ENCODE peak calls at places on chromosomes 16 and 17, in ten cellular contexts. Y is GM23338; C is heart left ventricle; T is PC-9; P is ascending aorta; O is fibroblast of lung; D is tibial artery; V is tibial nerve; A is CD8-positive, alpha-beta memory T cell; Z is cardiac muscle cell. Q is an unnamed sample. For H3K36me3 and H3K4me1, the result is how much of the 10 kb centered on the place peaks cover.

GRCh38 chr16:19115148-19116021 is 1.6 kb downstream of the ITPRIPL2 start:
- DNase-seq in O (no peak), P (no peak), T (peak), Y (peak), V (no peak), Z (no peak), A (no peak), C (no peak), D (peak), Q (peak)

GRCh38 chr16:88533945-88534641 is 36.1 kb upstream of the ZC3H18 start:
- DNase-seq in V (peak), C (peak), D (peak), O (peak), T (peak), A (peak), P (no peak), Y (peak), Z (peak), Q (peak)

GRCh38 chr16:81642943-81643342 is 136.1 kb upstream of the PLCG2 start:
- DNase-seq in P (no peak), O (no peak), A (no peak), D (no peak), Z (no peak), Y (no peak), C (no peak), V (no peak), T (no peak), Q (no peak)

GRCh38 chr17:746181-746580 is 5.9 kb downstream of the GEMIN4 start:
- DNase-seq in T (no peak), C (no peak), Z (no peak), P (no peak), Y (no peak), A (no peak), D (no peak), V (no peak), O (no peak), Q (no peak)

GRCh38 chr16:89915303-89916232 is 3.1 kb upstream of the MC1R start:
- DNase-seq in T (no peak), Z (no peak), A (no peak), V (no peak), Y (no peak), D (no peak), O (no peak), C (no peak), P (no peak), Q (no peak)

GRCh38 chr16:700684-701584 is 4.7 kb downstream of the FBXL16 start:
- DNase-seq in Z (peak), P (no peak), D (no peak), A (peak), O (no peak), T (no peak), V (no peak), C (no peak), Y (peak), Q (no peak)

GRCh38 chr17:5883775-5884665 is 186.2 kb upstream of the WSCD1 start:
- DNase-seq in V (no peak), Y (no peak), Z (no peak), C (no peak), O (no peak), T (peak), D (no peak), A (no peak), P (no peak), Q (no peak)

GRCh38 chr16:88442811-88443576 is 10.1 kb upstream of the ZFPM1 start:
- DNase-seq in Y (peak), A (peak), O (peak), T (peak), V (peak), C (peak), Z (peak), P (no peak), D (peak), Q (peak)

GRCh38 chr16:80938035-80938927 is 68.4 kb downstream of the CMC2 start:
- DNase-seq in C (peak), V (peak), T (no peak), O (peak), Y (peak), Z (no peak), D (peak), P (no peak), A (no peak), Q (peak)

GRCh38 chr17:40498281-40499084 is 2.9 kb downstream of the TNS4 start:
- DNase-seq in T (peak), V (no peak), A (no peak), Z (no peak), P (no peak), O (no peak), C (no peak), Y (no peak), D (no peak), Q (no peak)

GRCh38 chr16:86777098-86777946 is 199.0 kb downstream of the FOXL1 start:
- DNase-seq in Z (no peak), T (no peak), Y (no peak), A (no peak), C (no peak), D (peak), P (no peak), V (no peak), O (peak), Q (no peak)

DNA sequence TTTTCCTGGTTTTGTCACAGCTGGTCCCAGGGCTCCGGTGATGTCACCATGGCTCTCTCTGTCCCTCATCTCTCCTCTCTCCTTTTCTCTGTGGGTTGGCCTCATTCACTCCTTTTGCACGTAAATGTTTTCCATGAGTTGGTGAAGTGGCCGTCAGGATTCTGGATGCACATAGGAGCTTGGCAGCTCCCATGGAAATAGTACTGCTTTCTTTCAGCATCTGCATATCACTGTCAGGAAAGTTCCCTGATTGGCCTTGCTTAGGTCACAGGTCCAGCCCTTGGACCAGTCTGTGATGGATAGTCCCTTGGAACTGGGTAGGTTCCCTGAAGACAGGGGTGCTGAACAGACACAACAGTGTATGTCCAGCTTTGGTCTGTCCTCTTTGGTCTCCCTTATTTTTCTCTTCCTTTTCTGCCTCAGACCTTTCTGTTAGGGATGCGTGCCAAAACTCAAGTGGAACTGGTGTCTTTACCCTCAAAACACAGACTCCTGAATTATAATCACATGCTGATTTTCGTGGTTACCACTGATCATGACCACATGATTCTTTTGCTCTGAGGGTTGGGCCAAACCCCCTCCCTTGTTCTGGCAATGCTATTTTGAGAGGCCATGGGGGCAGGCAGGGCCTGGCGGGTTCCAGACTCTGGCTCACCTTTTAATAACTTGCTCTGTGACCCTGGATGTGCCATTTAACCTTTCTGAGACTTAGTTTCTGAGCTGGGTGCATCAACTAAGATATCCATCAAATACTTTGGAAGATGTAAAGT is 99.0 kb downstream of the MSI2 start:
- DNase-seq in O (no peak), A (no peak), D (no peak), P (no peak), Y (no peak), T (no peak), Z (peak), V (no peak), C (peak), Q (no peak)
- H3K27ac ChIP-seq in O (no peak), A (no peak), D (no peak), P (peak), Y (no peak), T (no peak), Z (no peak), V (no peak), C (peak), Q (peak)

GRCh38 chr17:73865825-73866224 is 221.6 kb upstream of the SDK2 start:
- DNase-seq in O (no peak), T (no peak), V (no peak), Z (no peak), D (no peak), P (no peak), C (no peak), Y (no peak), A (no peak), Q (no peak)
- H3K36me3 ChIP-seq in O (under half), T (under half), V (under half), Z (under half), D (under half), P (under half), C (under half), Y (under half), A (under half), Q (under half)

DNA sequence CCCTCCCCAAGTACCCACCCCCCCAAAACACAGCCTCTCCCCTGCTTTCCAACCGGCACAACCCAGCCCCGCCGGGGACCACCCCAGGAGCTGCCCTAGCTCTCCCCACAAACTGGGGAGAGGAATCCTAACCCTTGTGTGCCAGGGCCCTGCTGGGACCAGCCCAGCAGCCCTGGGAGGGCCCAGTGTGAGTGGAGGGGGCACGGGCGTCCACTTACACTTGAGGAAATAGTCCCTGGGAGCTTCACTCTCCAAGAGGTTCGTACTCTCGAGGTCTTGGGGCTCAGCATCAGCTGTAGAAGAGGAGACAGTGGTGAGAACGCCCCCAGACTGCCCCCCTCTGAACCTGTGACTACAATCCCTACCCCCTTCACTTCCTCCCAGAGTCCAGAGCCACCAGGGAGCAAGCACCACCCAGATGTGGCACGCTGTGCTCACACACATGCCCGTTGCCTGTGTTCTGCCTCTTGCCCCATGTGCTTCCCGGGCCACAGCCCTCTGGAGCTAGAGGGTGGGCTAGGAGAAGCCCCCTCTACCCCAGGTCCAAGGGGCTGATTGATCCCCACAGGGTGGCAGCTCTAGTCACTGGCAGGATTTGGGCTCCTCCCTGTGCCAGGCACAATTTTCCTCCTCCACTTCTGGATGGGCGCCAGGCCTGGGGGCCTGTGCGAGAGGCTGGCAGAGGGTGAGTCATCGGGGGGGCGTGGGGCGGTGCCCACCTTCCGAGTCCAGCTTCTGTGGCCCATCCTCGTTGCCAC is 3.0 kb downstream of the TRIM47 start:
- DNase-seq in Z (no peak), C (no peak), O (no peak), P (no peak), A (no peak), D (no peak), Y (no peak), V (no peak), T (no peak), Q (no peak)
- H3K4me1 ChIP-seq in Z (under half), C (under half), O (under half), P (half or more), A (under half), D (under half), Y (under half), V (half or more), T (under half), Q (under half)

GRCh38 chr16:69413045-69413664 is 11.3 kb upstream of the CYB5B start:
- DNase-seq in Y (no peak), V (no peak), C (no peak), D (no peak), Z (no peak), P (no peak), T (no peak), O (no peak), A (no peak), Q (no peak)

GRCh38 chr16:69408451-69408850 is 16.0 kb upstream of the CYB5B start:
- DNase-seq in V (no peak), A (no peak), Y (no peak), O (no peak), C (peak), P (no peak), T (no peak), Z (no peak), D (no peak), Q (peak)

GRCh38 chr16:69411064-69411985 is 13.1 kb upstream of the CYB5B start:
- DNase-seq in O (no peak), Z (no peak), P (no peak), V (no peak), C (no peak), T (no peak), A (peak), D (no peak), Y (no peak), Q (no peak)

GRCh38 chr16:69410285-69410990 is 14.0 kb upstream of the CYB5B start:
- DNase-seq in A (no peak), P (no peak), T (peak), O (peak), Z (no peak), Y (no peak), D (no peak), C (no peak), V (no peak), Q (no peak)

DNA sequence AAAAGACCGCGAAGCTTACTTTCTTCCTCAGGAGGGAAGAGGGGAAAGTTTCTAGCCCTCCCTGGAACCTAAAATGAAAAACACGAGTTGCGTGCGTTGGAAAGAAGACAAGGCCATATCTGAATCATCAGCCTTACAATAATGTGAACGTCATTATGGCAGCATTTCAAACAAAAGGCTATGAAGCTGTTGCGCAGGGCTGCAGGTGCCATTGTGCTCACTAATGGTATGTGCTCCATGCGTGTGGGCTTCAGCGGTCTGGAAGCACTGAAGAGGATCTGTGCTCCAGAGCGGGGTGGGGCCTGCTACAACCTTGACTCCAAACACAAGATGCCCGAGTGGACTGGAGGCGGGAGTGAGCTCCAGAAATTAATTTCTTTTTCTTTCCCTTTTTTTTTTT is 12.1 kb upstream of the CYB5B start:
- DNase-seq in P (no peak), T (no peak), Y (no peak), O (peak), D (no peak), C (no peak), Z (no peak), A (no peak), V (no peak), Q (no peak)
- H3K27ac ChIP-seq in P (no peak), T (no peak), Y (no peak), O (no peak), D (no peak), C (no peak), Z (no peak), A (no peak), V (no peak), Q (no peak)

DNA sequence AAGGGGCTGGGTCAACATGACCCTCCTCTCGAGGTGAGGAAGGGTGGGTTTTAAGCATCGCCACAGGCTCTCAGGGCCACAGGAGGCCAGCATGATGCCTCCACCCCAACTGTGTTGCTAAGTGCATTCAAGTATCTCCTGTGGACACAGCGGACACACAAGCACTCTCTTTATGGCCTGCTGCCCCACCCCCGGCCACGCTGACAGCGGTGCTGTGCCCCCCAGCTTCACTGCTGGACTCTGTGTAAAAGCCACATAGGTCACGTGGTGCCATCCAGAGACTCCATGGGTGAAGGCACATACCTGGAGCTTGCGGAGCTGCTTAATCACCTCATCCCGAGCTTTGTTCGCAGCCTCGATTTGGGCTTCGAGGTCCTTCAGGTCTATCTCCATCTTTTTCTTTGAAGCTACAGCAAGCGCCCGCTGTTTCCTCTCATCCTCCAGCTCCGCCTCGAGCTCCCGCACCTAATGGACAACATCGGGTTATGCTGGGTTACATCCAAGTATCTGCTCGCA is 51.5 kb downstream of the NDEL1 start:
- DNase-seq in V (no peak), O (no peak), Z (no peak), A (no peak), D (no peak), P (no peak), Y (no peak), T (no peak), C (no peak), Q (no peak)
- H3K36me3 ChIP-seq in V (under half), O (under half), Z (half or more), A (under half), D (half or more), P (half or more), Y (half or more), T (under half), C (half or more), Q (under half)

DNA sequence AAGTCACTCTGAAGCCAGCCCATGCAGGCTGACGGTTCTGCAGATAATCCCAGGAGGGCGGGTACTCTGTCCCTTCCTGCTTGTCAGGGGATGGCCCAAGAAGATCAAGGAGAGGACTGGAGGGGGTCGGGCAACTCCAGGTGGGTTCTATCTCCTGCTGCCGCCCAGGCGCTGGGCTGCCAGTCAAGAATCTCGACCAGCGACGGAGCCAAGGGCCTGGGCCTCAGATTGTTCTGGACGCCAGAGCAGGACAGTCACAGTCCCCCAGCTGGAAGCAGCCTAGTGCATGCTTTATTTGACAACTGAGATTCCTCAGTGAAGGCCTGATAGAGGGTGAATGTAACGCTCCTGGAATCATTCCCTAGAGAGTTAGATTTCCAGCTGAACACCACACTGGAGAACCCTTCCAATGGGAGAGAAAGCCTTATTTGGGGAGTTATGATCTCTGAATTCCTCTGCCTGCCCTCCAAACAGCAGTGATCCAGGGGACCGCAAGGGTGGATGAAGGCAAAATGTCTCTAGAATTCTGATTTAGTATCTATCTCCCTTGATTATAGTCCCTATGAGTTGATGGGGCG is 1.2 kb upstream of the KIFC3 start:
- DNase-seq in T (no peak), P (no peak), C (peak), Y (peak), Z (peak), O (no peak), V (no peak), A (no peak), D (no peak), Q (no peak)
- H3K4me1 ChIP-seq in T (half or more), P (under half), C (under half), Y (under half), Z (under half), O (under half), V (half or more), A (under half), D (under half), Q (under half)

GRCh38 chr17:50902768-50903353 is 36.7 kb upstream of the TOB1 start:
- DNase-seq in Y (no peak), A (no peak), P (no peak), C (no peak), O (no peak), V (no peak), Z (no peak), T (no peak), D (no peak), Q (no peak)

GRCh38 chr17:50906443-50906842 is 40.3 kb upstream of the TOB1 start:
- DNase-seq in V (no peak), A (no peak), Y (no peak), C (no peak), Z (no peak), O (no peak), D (no peak), T (no peak), P (no peak), Q (no peak)

GRCh38 chr17:50903604-50904521 is 37.7 kb upstream of the TOB1 start:
- DNase-seq in V (no peak), O (peak), A (peak), Y (no peak), D (no peak), C (no peak), P (no peak), Z (no peak), T (peak), Q (no peak)

GRCh38 chr17:50905460-50905803 is 39.3 kb upstream of the TOB1 start:
- DNase-seq in Y (peak), T (peak), C (no peak), A (no peak), P (no peak), V (no peak), D (no peak), O (no peak), Z (no peak), Q (no peak)

DNA sequence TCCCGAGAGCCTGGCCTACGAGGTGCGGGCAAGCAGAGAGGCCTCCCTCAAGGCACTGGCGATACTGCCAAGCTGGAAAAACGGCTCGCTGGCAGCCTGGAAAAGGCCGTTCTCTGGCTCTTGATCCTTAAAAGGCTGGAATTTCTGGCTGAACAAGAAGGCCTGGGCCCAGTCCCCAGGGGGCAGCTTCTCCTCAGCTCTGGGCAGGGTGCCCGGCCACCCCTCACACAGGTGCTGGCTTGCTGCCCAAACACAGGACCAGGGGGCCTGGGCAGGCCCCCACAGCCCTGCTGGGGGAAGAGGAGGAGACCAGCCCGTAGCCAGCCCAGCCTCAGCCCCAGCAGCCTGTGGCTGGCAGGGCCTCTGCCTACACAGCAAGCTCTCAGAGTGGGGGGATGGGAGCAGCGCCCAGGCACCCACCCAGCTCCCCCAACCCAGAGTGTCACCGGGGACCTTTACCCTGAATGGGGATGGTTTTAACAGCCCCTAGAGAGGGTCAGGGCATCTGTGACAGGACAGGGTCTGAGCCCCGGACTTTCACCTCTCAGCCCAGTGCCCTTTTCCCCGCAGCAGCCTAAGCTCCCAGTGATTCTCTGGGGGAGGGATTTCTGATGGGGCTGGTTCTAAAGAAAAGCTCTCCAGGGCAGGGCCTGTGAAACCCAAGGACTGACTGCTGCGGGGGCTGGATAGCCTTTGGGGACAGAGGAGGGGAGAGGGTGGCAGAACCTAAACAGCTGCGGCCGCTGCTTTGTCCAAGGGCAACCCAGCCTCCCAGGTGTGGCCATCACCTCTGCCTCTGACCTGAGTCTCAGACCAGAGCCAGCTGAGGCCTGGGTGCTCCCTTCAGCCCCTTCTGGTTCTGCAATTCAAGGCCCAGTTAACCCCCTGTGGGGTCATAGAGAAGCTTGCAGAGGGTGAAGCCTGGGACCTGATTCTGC is 38.6 kb upstream of the TOB1 start:
- DNase-seq in A (no peak), O (no peak), Y (no peak), C (peak), T (peak), Z (no peak), P (no peak), D (peak), V (no peak), Q (peak)
- H3K27ac ChIP-seq in A (peak), O (peak), Y (no peak), C (peak), T (peak), Z (peak), P (peak), D (peak), V (peak), Q (peak)

Q was measured in ovary.